ENCODE peak calls at places on chromosomes 6 and 20, in five cellular contexts. M is fibroblast of lung, C is DND-41, I is PC-3, H is GM23248. R is an unnamed sample.

GRCh38 chr6:41894366-41895299 is 542 bp downstream of the USP49 start:
- DNase-seq in C (peak; percentile 36), M (peak; percentile 25), I (no peak), H (peak; percentile 54), R (peak; percentile 11)

GRCh38 chr6:20936949-20937348 is 402.7 kb downstream of the CDKAL1 start:
- DNase-seq in M (no peak), I (no peak), H (no peak), C (no peak), R (no peak)

GRCh38 chr20:52448513-52448912 is 256.9 kb upstream of the ZFP64 start:
- DNase-seq in C (no peak), M (no peak), I (no peak), H (no peak), R (no peak)

GRCh38 chr20:57457243-57457761 is 66.1 kb downstream of the RBM38 start:
- DNase-seq in M (no peak), C (no peak), I (no peak), H (peak; percentile 49), R (no peak)

GRCh38 chr20:8375898-8376297 is 243.8 kb downstream of the PLCB1 start:
- DNase-seq in I (no peak), H (no peak), M (peak; percentile 57), C (no peak), R (peak; percentile 43)

GRCh38 chr6:40950986-40951730 is 87.9 kb downstream of the UNC5CL start:
- DNase-seq in H (peak; percentile 73), C (no peak), I (peak; percentile 71), M (peak; percentile 84), R (peak; percentile 71)

GRCh38 chr6:34425132-34425497 is 754 bp downstream of the RPS10 start:
- DNase-seq in M (peak; percentile 15), H (peak; percentile 55), I (no peak), C (no peak), R (peak; percentile 4)

GRCh38 chr6:27161946-27162603 is 85.4 kb upstream of the PRSS16 start:
- DNase-seq in I (peak; percentile 88), C (no peak), H (peak; percentile 66), M (peak; percentile 70), R (peak; percentile 53)

GRCh38 chr20:34798871-34799270 is 26.6 kb downstream of the NCOA6 start:
- DNase-seq in I (no peak), H (no peak), C (no peak), M (no peak), R (no peak)

GRCh38 chr6:157563611-157564284 is 182.8 kb downstream of the ZDHHC14 start:
- DNase-seq in C (no peak), H (no peak), I (no peak), M (peak; percentile 11), R (peak; percentile 10)

GRCh38 chr20:33211817-33212424 is 5.2 kb upstream of the BPIFA3 start:
- DNase-seq in H (peak; percentile 53), I (peak; percentile 69), M (peak; percentile 26), C (peak; percentile 48), R (peak; percentile 5)

GRCh38 chr6:49764571-49765236 is 20.5 kb upstream of the CRISP3 start:
- DNase-seq in I (no peak), M (no peak), H (no peak), C (no peak), R (no peak)

GRCh38 chr6:16635810-16636602 is 125.3 kb downstream of the ATXN1 start:
- DNase-seq in H (peak; percentile 74), C (no peak), I (peak; percentile 91), M (peak; percentile 92), R (peak; percentile 87)

GRCh38 chr6:10210052-10210451 is 204.8 kb downstream of the TFAP2A start:
- DNase-seq in M (peak; percentile 28), C (no peak), I (peak; percentile 68), H (peak; percentile 49), R (peak; percentile 15)

GRCh38 chr6:22448311-22448711 is 121.1 kb upstream of the HDGFL1 start:
- DNase-seq in C (no peak), I (peak; percentile 86), M (peak; percentile 93), H (no peak), R (peak; percentile 91)

GRCh38 chr20:57762531-57763234 is 52.9 kb upstream of the PMEPA1 start:
- DNase-seq in C (no peak), H (no peak), M (no peak), I (no peak), R (no peak)

GRCh38 chr6:133341607-133342158 is 100.5 kb downstream of the EYA4 start:
- DNase-seq in M (peak; percentile 92), I (peak; percentile 83), C (no peak), H (peak; percentile 35), R (peak; percentile 88)

GRCh38 chr20:16404171-16404570 is 169.1 kb downstream of the KIF16B start:
- DNase-seq in C (no peak), H (no peak), I (no peak), M (no peak), R (no peak)

GRCh38 chr6:147381734-147382133 is 126.8 kb upstream of the SAMD5 start:
- DNase-seq in M (peak; percentile 75), I (no peak), H (peak; percentile 83), C (no peak), R (peak; percentile 64)

GRCh38 chr6:136989591-136990578 is 54.9 kb downstream of the IL20RA start:
- DNase-seq in C (no peak), I (no peak), M (peak; percentile 6), H (peak; percentile 28), R (no peak)

GRCh38 chr6:161128680-161129196 is 137.2 kb downstream of the MAP3K4 start:
- DNase-seq in I (peak; percentile 62), M (peak; percentile 86), H (peak; percentile 61), C (no peak), R (peak; percentile 87)

GRCh38 chr6:110999634-111000270 is 17.9 kb downstream of the RPF2 start:
- DNase-seq in H (peak; percentile 52), I (peak; percentile 61), C (no peak), M (peak; percentile 11), R (peak; percentile 12)

GRCh38 chr20:1466211-1467081 is at the start of gene NSFL1C:
- DNase-seq in M (peak; percentile 93), I (peak; percentile 99), C (peak; percentile 98), H (peak; percentile 97), R (peak; percentile 84)

GRCh38 chr6:33028220-33028849 is 18.9 kb upstream of the HLA-DOA start:
- DNase-seq in I (no peak), M (no peak), C (no peak), H (no peak), R (no peak)

GRCh38 chr20:25090492-25091429 is 8.8 kb upstream of the VSX1 start:
- DNase-seq in C (peak; percentile 99), I (peak; percentile 49), M (no peak), H (no peak), R (no peak)

GRCh38 chr6:13445005-13445743 is 42.2 kb downstream of the GFOD1 start:
- DNase-seq in M (peak; percentile 51), C (peak; percentile 80), H (no peak), I (no peak), R (peak; percentile 26)

GRCh38 chr20:63091901-63092659 is 85.3 kb upstream of the BHLHE23 start:
- DNase-seq in I (no peak), M (no peak), C (no peak), H (no peak), R (no peak)

DNA sequence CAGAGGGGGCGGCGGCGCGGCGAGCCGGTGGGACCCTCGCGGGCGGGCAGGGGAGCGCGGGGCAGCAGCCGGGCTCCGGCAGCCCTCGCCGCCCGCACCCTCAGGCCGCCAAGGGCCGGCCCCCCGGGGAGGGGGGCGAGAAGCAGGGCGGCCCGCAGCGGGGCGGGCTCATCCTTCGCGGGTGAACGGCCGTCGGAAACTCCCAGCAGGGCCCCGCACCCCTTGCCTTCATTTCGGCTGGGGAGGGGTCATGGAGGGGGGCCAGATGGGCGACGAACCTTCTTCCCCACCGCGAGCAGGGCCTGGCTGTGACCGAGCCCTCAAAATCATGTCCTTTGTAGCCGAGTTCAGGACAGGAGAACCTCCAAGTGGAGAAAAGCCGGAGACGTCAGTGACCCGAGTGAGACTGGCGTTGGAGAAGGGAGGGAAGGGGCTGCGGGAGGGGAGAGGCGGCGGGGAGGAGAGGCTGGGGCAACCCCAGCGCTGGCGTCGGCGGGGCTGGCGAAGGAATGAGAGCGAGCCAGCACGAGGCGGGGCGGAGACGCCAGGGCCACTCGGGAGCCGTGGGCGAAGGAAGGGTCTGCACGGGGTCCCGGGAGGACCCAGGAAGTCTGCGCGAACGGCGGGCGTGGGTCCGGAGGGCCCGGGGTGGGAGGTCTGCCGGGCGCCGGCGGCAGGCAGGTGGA is 596 bp upstream of the FOXC1 start:
- DNase-seq in H (peak; percentile 50), M (no peak), C (no peak), I (peak; percentile 27), R (no peak)
- H3K4me3 ChIP-seq in H (peak overlapping the region; percentile 80), M (no peak overlapping the region), C (no peak overlapping the region), I (peak overlapping the region; percentile 74), R (peak overlapping the region; percentile 37)

GRCh38 chr6:1386310-1386709 is 3.1 kb upstream of the FOXF2 start:
- DNase-seq in C (no peak), I (no peak), H (no peak), M (no peak), R (no peak)

GRCh38 chr6:1383729-1384548 is 5.4 kb upstream of the FOXF2 start:
- DNase-seq in M (no peak), I (no peak), H (no peak), C (no peak), R (no peak)

GRCh38 chr6:1382883-1383728 is 6.3 kb upstream of the FOXF2 start:
- DNase-seq in H (peak; percentile 33), M (no peak), I (no peak), C (no peak), R (no peak)

GRCh38 chr6:1385129-1386042 is 4.0 kb upstream of the FOXF2 start:
- DNase-seq in M (no peak), H (no peak), C (no peak), I (no peak), R (no peak)

GRCh38 chr6:1384549-1385128 is 4.7 kb upstream of the FOXF2 start:
- DNase-seq in M (no peak), I (no peak), H (no peak), C (no peak), R (no peak)
- TF ChIP-seq EZH2 in M (no peak), I (no peak), H (no peak), C (no peak), R (peak; percentile 51)

GRCh38 chr6:52573295-52573694 is 3.6 kb downstream of the TRAM2 start:
- DNase-seq in I (peak; percentile 29), C (no peak), H (peak; percentile 61), M (peak; percentile 67), R (no peak)
- H3K27ac ChIP-seq in I (no peak overlapping the region), C (no peak overlapping the region), H (peak overlapping the region; percentile 93), M (peak overlapping the region; percentile 87), R (peak overlapping the region; percentile 70)

DNA sequence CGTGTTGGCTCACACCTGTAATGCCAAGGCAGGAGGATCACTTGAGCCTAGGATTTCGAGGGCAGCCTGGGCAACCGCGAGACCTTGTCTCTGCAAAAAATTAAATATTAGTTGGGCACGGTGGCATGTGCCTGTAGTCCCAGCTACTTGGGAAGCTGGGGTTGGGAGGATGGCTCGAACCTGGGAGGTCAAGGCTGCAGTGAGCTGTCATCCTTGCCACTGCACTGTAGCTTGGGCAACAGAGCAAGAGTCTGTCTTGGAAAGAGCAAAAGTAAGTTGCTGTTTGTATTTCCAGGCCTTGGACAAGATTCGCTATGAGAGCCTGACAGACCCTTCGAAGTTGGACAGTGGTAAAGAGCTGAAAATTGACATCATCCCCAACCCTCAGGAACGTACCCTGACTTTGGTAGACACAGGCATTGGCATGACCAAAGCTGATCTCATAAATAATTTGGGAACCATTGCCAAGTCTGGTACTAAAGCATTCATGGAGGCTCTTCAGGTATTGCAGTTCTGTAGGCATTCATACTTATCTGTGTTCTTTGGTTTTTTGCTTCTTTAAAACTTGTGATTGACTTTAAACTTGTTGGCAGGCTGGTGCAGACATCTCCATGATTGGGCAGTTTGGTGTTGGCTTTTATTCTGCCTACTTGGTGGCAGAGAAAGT is 2.3 kb downstream of the HSP90AB1 start:
- DNase-seq in M (no peak), H (no peak), C (no peak), I (no peak), R (no peak)
- H3K4me3 ChIP-seq in M (peak overlapping the region; percentile 85), H (peak overlapping the region; percentile 100), C (no peak overlapping the region), I (peak overlapping the region; percentile 99), R (peak overlapping the region; percentile 100)

GRCh38 chr6:122995930-122996796 is at the start of gene CLVS2:
- DNase-seq in H (peak; percentile 49), I (no peak), M (peak; percentile 25), C (no peak), R (peak; percentile 3)
- TF ChIP-seq EZH2 in H (peak; percentile 42), I (no peak), M (no peak), C (no peak), R (peak; percentile 74)